ENCODE peak calls at places on chromosomes 7 and 10, in seven cellular contexts. One of them, this sample, is unnamed.

GRCh38 chr7:92179393-92179924 is 517 bp upstream of the LRRD1 start:
- DNase-seq in astrocyte: peak; percentile 7
- DNase-seq in OCI-LY7: no peak
- DNase-seq in tibial nerve: no peak
- DNase-seq in fibroblast of pulmonary artery: no peak
- DNase-seq in NB4: no peak
- DNase-seq in cardiac fibroblast: no peak
- DNase-seq in this sample: no peak

GRCh38 chr7:55130554-55131198 is 111.9 kb downstream of the EGFR start:
- DNase-seq in astrocyte: peak; percentile 92
- DNase-seq in OCI-LY7: no peak
- DNase-seq in tibial nerve: peak; percentile 55
- DNase-seq in fibroblast of pulmonary artery: peak; percentile 73
- DNase-seq in NB4: no peak
- DNase-seq in cardiac fibroblast: peak; percentile 94
- DNase-seq in this sample: no peak

GRCh38 chr7:149016876-149017275 is 11.4 kb downstream of the PDIA4 start:
- DNase-seq in astrocyte: no peak
- DNase-seq in OCI-LY7: no peak
- DNase-seq in tibial nerve: no peak
- DNase-seq in fibroblast of pulmonary artery: no peak
- DNase-seq in NB4: no peak
- DNase-seq in cardiac fibroblast: no peak
- DNase-seq in this sample: no peak

GRCh38 chr7:2072042-2072441 is 160.7 kb downstream of the MAD1L1 start:
- DNase-seq in astrocyte: no peak
- DNase-seq in OCI-LY7: peak; percentile 29
- DNase-seq in tibial nerve: no peak
- DNase-seq in fibroblast of pulmonary artery: no peak
- DNase-seq in NB4: no peak
- DNase-seq in cardiac fibroblast: no peak
- DNase-seq in this sample: peak; percentile 71

GRCh38 chr10:24952701-24953349 is 419 bp upstream of the PRTFDC1 start:
- DNase-seq in astrocyte: peak; percentile 35
- DNase-seq in OCI-LY7: no peak
- DNase-seq in tibial nerve: no peak
- DNase-seq in fibroblast of pulmonary artery: peak; percentile 69
- DNase-seq in NB4: no peak
- DNase-seq in cardiac fibroblast: peak; percentile 52
- DNase-seq in this sample: peak; percentile 49

GRCh38 chr10:12902135-12902572 is 99.4 kb downstream of the CCDC3 start:
- DNase-seq in astrocyte: peak; percentile 25
- DNase-seq in OCI-LY7: peak; percentile 68
- DNase-seq in tibial nerve: no peak
- DNase-seq in fibroblast of pulmonary artery: peak; percentile 73
- DNase-seq in NB4: peak; percentile 56
- DNase-seq in cardiac fibroblast: peak; percentile 66
- DNase-seq in this sample: peak; percentile 66

GRCh38 chr10:132355297-132355696 is 23.3 kb downstream of the LRRC27 start:
- DNase-seq in astrocyte: no peak
- DNase-seq in OCI-LY7: no peak
- DNase-seq in tibial nerve: no peak
- DNase-seq in fibroblast of pulmonary artery: no peak
- DNase-seq in NB4: no peak
- DNase-seq in cardiac fibroblast: no peak
- DNase-seq in this sample: no peak

GRCh38 chr7:130941322-130942210 is 207.6 kb upstream of the KLF14 start:
- DNase-seq in astrocyte: peak; percentile 77
- DNase-seq in OCI-LY7: peak; percentile 37
- DNase-seq in tibial nerve: no peak
- DNase-seq in fibroblast of pulmonary artery: peak; percentile 53
- DNase-seq in NB4: peak; percentile 33
- DNase-seq in cardiac fibroblast: peak; percentile 77
- DNase-seq in this sample: peak; percentile 67

GRCh38 chr7:112286294-112287086 is 80.0 kb downstream of the ZNF277 start:
- DNase-seq in astrocyte: no peak
- DNase-seq in OCI-LY7: peak; percentile 8
- DNase-seq in tibial nerve: no peak
- DNase-seq in fibroblast of pulmonary artery: peak; percentile 4
- DNase-seq in NB4: no peak
- DNase-seq in cardiac fibroblast: no peak
- DNase-seq in this sample: peak; percentile 52

GRCh38 chr10:44587488-44588140 is 202.7 kb upstream of the CXCL12 start:
- DNase-seq in astrocyte: no peak
- DNase-seq in OCI-LY7: no peak
- DNase-seq in tibial nerve: no peak
- DNase-seq in fibroblast of pulmonary artery: no peak
- DNase-seq in NB4: no peak
- DNase-seq in cardiac fibroblast: no peak
- DNase-seq in this sample: no peak
- TF ChIP-seq CTCF in astrocyte: no peak
- TF ChIP-seq CTCF in OCI-LY7: no peak
- TF ChIP-seq CTCF in tibial nerve: no peak
- TF ChIP-seq CTCF in fibroblast of pulmonary artery: no peak
- TF ChIP-seq CTCF in NB4: no peak
- TF ChIP-seq CTCF in cardiac fibroblast: no peak
- TF ChIP-seq CTCF in this sample: no peak

DNA sequence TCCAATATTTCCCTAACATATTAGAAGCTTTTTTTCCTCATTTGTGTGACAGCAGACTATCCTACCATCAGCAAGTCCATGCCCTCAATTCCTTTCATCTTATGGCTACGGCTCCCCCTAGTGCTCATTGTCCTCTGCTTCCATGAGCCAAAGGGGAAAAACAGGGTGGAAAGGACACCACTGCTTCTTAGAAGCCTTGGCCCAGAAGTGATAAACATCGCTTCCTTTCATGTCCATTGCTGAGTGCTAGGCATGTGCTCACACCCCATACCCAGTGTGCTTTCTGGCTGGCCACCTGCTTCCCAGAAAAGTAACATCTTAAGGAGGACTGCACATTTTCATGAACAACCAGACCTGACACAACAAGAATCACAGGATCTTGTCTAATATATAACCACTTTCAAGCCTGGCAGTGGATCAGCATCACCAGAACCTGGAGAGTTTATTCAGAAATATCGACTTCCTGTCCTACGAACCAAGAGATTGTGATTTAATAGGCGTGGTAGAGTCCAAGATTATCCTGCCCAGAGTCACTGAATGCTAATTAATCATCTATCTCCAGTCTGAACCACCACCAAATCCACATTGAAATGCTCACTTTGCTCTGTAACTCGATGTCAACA is 650.5 kb upstream of the SORCS1 start:
- DNase-seq in astrocyte: peak; percentile 10
- DNase-seq in OCI-LY7: peak; percentile 16
- DNase-seq in tibial nerve: peak; percentile 23
- DNase-seq in fibroblast of pulmonary artery: peak; percentile 73
- DNase-seq in NB4: peak; percentile 74
- DNase-seq in cardiac fibroblast: peak; percentile 70
- DNase-seq in this sample: peak; percentile 77
- TF ChIP-seq CTCF in astrocyte: peak; percentile 50
- TF ChIP-seq CTCF in OCI-LY7: peak; percentile 71
- TF ChIP-seq CTCF in tibial nerve: peak; percentile 59
- TF ChIP-seq CTCF in fibroblast of pulmonary artery: peak; percentile 87
- TF ChIP-seq CTCF in NB4: peak; percentile 83
- TF ChIP-seq CTCF in cardiac fibroblast: peak; percentile 79
- TF ChIP-seq CTCF in this sample: peak; percentile 67

DNA sequence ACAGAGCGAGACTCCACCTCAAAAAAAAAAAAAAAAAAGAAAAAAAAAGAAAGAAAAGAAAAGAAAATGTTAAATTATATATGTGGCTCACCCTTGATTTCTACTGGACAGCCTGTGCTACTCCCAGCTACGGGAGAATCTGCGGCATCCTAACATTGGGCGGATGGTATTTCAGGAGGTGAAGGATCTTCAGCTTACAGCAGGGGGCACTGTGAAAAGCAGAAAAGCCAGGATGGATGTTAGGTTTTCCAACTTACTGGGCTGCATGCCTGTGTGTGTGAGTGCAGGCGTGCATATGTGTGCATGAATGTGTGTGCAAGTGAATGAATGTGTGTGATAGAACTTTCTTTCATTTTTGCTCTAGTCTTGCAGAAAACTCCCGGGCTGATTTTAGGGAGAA is 1066.5 kb downstream of the TYW1 start:
- DNase-seq in astrocyte: no peak
- DNase-seq in OCI-LY7: no peak
- DNase-seq in tibial nerve: no peak
- DNase-seq in fibroblast of pulmonary artery: no peak
- DNase-seq in NB4: peak; percentile 26
- DNase-seq in cardiac fibroblast: no peak
- DNase-seq in this sample: no peak
- TF ChIP-seq CTCF in astrocyte: peak; percentile 12
- TF ChIP-seq CTCF in OCI-LY7: peak; percentile 56
- TF ChIP-seq CTCF in tibial nerve: no peak
- TF ChIP-seq CTCF in fibroblast of pulmonary artery: no peak
- TF ChIP-seq CTCF in NB4: peak; percentile 71
- TF ChIP-seq CTCF in cardiac fibroblast: no peak
- TF ChIP-seq CTCF in this sample: peak; percentile 5

GRCh38 chr10:117424171-117424570 is 48.9 kb upstream of the PDZD8 start:
- DNase-seq in astrocyte: no peak
- DNase-seq in OCI-LY7: no peak
- DNase-seq in tibial nerve: no peak
- DNase-seq in fibroblast of pulmonary artery: no peak
- DNase-seq in NB4: no peak
- DNase-seq in cardiac fibroblast: no peak
- DNase-seq in this sample: no peak

GRCh38 chr10:117418121-117418520 is 42.9 kb upstream of the PDZD8 start:
- DNase-seq in astrocyte: no peak
- DNase-seq in OCI-LY7: no peak
- DNase-seq in tibial nerve: no peak
- DNase-seq in fibroblast of pulmonary artery: no peak
- DNase-seq in NB4: no peak
- DNase-seq in cardiac fibroblast: no peak
- DNase-seq in this sample: no peak

GRCh38 chr10:117420768-117421167 is 45.5 kb upstream of the PDZD8 start:
- DNase-seq in astrocyte: no peak
- DNase-seq in OCI-LY7: no peak
- DNase-seq in tibial nerve: no peak
- DNase-seq in fibroblast of pulmonary artery: no peak
- DNase-seq in NB4: no peak
- DNase-seq in cardiac fibroblast: no peak
- DNase-seq in this sample: no peak

GRCh38 chr10:117421985-117422384 is 46.7 kb upstream of the PDZD8 start:
- DNase-seq in astrocyte: no peak
- DNase-seq in OCI-LY7: no peak
- DNase-seq in tibial nerve: no peak
- DNase-seq in fibroblast of pulmonary artery: no peak
- DNase-seq in NB4: no peak
- DNase-seq in cardiac fibroblast: no peak
- DNase-seq in this sample: no peak

GRCh38 chr10:117419921-117420320 is 44.7 kb upstream of the PDZD8 start:
- DNase-seq in astrocyte: no peak
- DNase-seq in OCI-LY7: no peak
- DNase-seq in tibial nerve: no peak
- DNase-seq in fibroblast of pulmonary artery: no peak
- DNase-seq in NB4: no peak
- DNase-seq in cardiac fibroblast: peak; percentile 12
- DNase-seq in this sample: no peak
- TF ChIP-seq CTCF in astrocyte: no peak
- TF ChIP-seq CTCF in OCI-LY7: no peak
- TF ChIP-seq CTCF in tibial nerve: no peak
- TF ChIP-seq CTCF in fibroblast of pulmonary artery: no peak
- TF ChIP-seq CTCF in NB4: no peak
- TF ChIP-seq CTCF in cardiac fibroblast: no peak
- TF ChIP-seq CTCF in this sample: no peak

GRCh38 chr7:101813414-101814019 is 3.9 kb upstream of the CUX1 start:
- DNase-seq in astrocyte: no peak
- DNase-seq in OCI-LY7: peak; percentile 43
- DNase-seq in tibial nerve: no peak
- DNase-seq in fibroblast of pulmonary artery: no peak
- DNase-seq in NB4: peak; percentile 64
- DNase-seq in cardiac fibroblast: no peak
- DNase-seq in this sample: no peak

GRCh38 chr7:101815826-101816488 is 1.5 kb upstream of the CUX1 start:
- DNase-seq in astrocyte: peak; percentile 62
- DNase-seq in OCI-LY7: peak; percentile 90
- DNase-seq in tibial nerve: peak; percentile 47
- DNase-seq in fibroblast of pulmonary artery: peak; percentile 83
- DNase-seq in NB4: peak; percentile 94
- DNase-seq in cardiac fibroblast: peak; percentile 79
- DNase-seq in this sample: peak; percentile 93

GRCh38 chr7:101814081-101814995 is 3.1 kb upstream of the CUX1 start:
- DNase-seq in astrocyte: no peak
- DNase-seq in OCI-LY7: peak; percentile 87
- DNase-seq in tibial nerve: peak; percentile 15
- DNase-seq in fibroblast of pulmonary artery: peak; percentile 54
- DNase-seq in NB4: peak; percentile 89
- DNase-seq in cardiac fibroblast: peak; percentile 57
- DNase-seq in this sample: peak; percentile 76

GRCh38 chr7:101814996-101815825 is 2.2 kb upstream of the CUX1 start:
- DNase-seq in astrocyte: no peak
- DNase-seq in OCI-LY7: peak; percentile 82
- DNase-seq in tibial nerve: no peak
- DNase-seq in fibroblast of pulmonary artery: no peak
- DNase-seq in NB4: peak; percentile 78
- DNase-seq in cardiac fibroblast: peak; percentile 15
- DNase-seq in this sample: peak; percentile 53

GRCh38 chr7:101812595-101812994 is 4.8 kb upstream of the CUX1 start:
- DNase-seq in astrocyte: no peak
- DNase-seq in OCI-LY7: no peak
- DNase-seq in tibial nerve: no peak
- DNase-seq in fibroblast of pulmonary artery: no peak
- DNase-seq in NB4: no peak
- DNase-seq in cardiac fibroblast: no peak
- DNase-seq in this sample: no peak
- TF ChIP-seq CTCF in astrocyte: no peak
- TF ChIP-seq CTCF in OCI-LY7: peak; percentile 58
- TF ChIP-seq CTCF in tibial nerve: no peak
- TF ChIP-seq CTCF in fibroblast of pulmonary artery: no peak
- TF ChIP-seq CTCF in NB4: no peak
- TF ChIP-seq CTCF in cardiac fibroblast: no peak
- TF ChIP-seq CTCF in this sample: no peak

This sample was measured in GM12865.